ENCODE peak calls at places on chromosomes 5 and 9, in seven cellular contexts. One of them, this sample, is unnamed.

GRCh38 chr9:127923771-127924170 is 6.8 kb downstream of the PIP5KL1 start:
- DNase-seq in SJSA1: peak
- DNase-seq in stomach: no peak
- DNase-seq in naive thymus-derived CD4-positive, alpha-beta T cell: no peak
- DNase-seq in lung: no peak
- DNase-seq in body of pancreas: no peak
- DNase-seq in cardiac muscle cell: peak
- DNase-seq in this sample: peak

GRCh38 chr5:73451218-73452130 is 2.9 kb upstream of the FOXD1 start:
- DNase-seq in SJSA1: peak
- DNase-seq in stomach: peak
- DNase-seq in naive thymus-derived CD4-positive, alpha-beta T cell: peak
- DNase-seq in lung: peak
- DNase-seq in body of pancreas: peak
- DNase-seq in cardiac muscle cell: peak
- DNase-seq in this sample: no peak

GRCh38 chr5:111113678-111114077 is 21.5 kb downstream of the WDR36 start:
- DNase-seq in SJSA1: no peak
- DNase-seq in stomach: no peak
- DNase-seq in naive thymus-derived CD4-positive, alpha-beta T cell: no peak
- DNase-seq in lung: no peak
- DNase-seq in body of pancreas: no peak
- DNase-seq in cardiac muscle cell: no peak
- DNase-seq in this sample: no peak

GRCh38 chr5:37774912-37775483 is 64.8 kb downstream of the GDNF start:
- DNase-seq in SJSA1: no peak
- DNase-seq in stomach: no peak
- DNase-seq in naive thymus-derived CD4-positive, alpha-beta T cell: no peak
- DNase-seq in lung: no peak
- DNase-seq in body of pancreas: no peak
- DNase-seq in cardiac muscle cell: peak
- DNase-seq in this sample: no peak

GRCh38 chr9:110468950-110469349 is 110.6 kb downstream of the SVEP1 start:
- DNase-seq in SJSA1: no peak
- DNase-seq in stomach: no peak
- DNase-seq in naive thymus-derived CD4-positive, alpha-beta T cell: no peak
- DNase-seq in lung: no peak
- DNase-seq in body of pancreas: no peak
- DNase-seq in cardiac muscle cell: no peak
- DNase-seq in this sample: no peak

GRCh38 chr9:1050125-1050895 is at the start of gene DMRT2:
- DNase-seq in SJSA1: no peak
- DNase-seq in stomach: peak
- DNase-seq in naive thymus-derived CD4-positive, alpha-beta T cell: no peak
- DNase-seq in lung: peak
- DNase-seq in body of pancreas: peak
- DNase-seq in cardiac muscle cell: peak
- DNase-seq in this sample: no peak

GRCh38 chr9:121538221-121538620 is 38.6 kb upstream of the GGTA1 start:
- DNase-seq in SJSA1: no peak
- DNase-seq in stomach: no peak
- DNase-seq in naive thymus-derived CD4-positive, alpha-beta T cell: no peak
- DNase-seq in lung: no peak
- DNase-seq in body of pancreas: no peak
- DNase-seq in cardiac muscle cell: no peak
- DNase-seq in this sample: no peak

GRCh38 chr9:96038271-96038670 is 162.8 kb downstream of the ERCC6L2 start:
- DNase-seq in SJSA1: no peak
- DNase-seq in stomach: no peak
- DNase-seq in naive thymus-derived CD4-positive, alpha-beta T cell: no peak
- DNase-seq in lung: no peak
- DNase-seq in body of pancreas: no peak
- DNase-seq in cardiac muscle cell: no peak
- DNase-seq in this sample: no peak

GRCh38 chr5:140322751-140323731 is 20.1 kb upstream of the PFDN1 start:
- DNase-seq in SJSA1: peak
- DNase-seq in stomach: peak
- DNase-seq in naive thymus-derived CD4-positive, alpha-beta T cell: no peak
- DNase-seq in lung: peak
- DNase-seq in body of pancreas: peak
- DNase-seq in cardiac muscle cell: peak
- DNase-seq in this sample: peak

GRCh38 chr9:104872959-104873850 is 54.8 kb downstream of the ABCA1 start:
- DNase-seq in SJSA1: peak
- DNase-seq in stomach: no peak
- DNase-seq in naive thymus-derived CD4-positive, alpha-beta T cell: no peak
- DNase-seq in lung: peak
- DNase-seq in body of pancreas: peak
- DNase-seq in cardiac muscle cell: peak
- DNase-seq in this sample: peak

GRCh38 chr5:145429170-145429569 is 406.0 kb downstream of the PRELID2 start:
- DNase-seq in SJSA1: no peak
- DNase-seq in stomach: no peak
- DNase-seq in naive thymus-derived CD4-positive, alpha-beta T cell: no peak
- DNase-seq in lung: no peak
- DNase-seq in body of pancreas: no peak
- DNase-seq in cardiac muscle cell: no peak
- DNase-seq in this sample: no peak

GRCh38 chr9:129242191-129242953 is 64.3 kb upstream of the IER5L start:
- DNase-seq in SJSA1: no peak
- DNase-seq in stomach: no peak
- DNase-seq in naive thymus-derived CD4-positive, alpha-beta T cell: no peak
- DNase-seq in lung: no peak
- DNase-seq in body of pancreas: no peak
- DNase-seq in cardiac muscle cell: no peak
- DNase-seq in this sample: no peak

GRCh38 chr5:58024151-58024550 is 435.7 kb downstream of the PLK2 start:
- DNase-seq in SJSA1: no peak
- DNase-seq in stomach: no peak
- DNase-seq in naive thymus-derived CD4-positive, alpha-beta T cell: no peak
- DNase-seq in lung: no peak
- DNase-seq in body of pancreas: no peak
- DNase-seq in cardiac muscle cell: no peak
- DNase-seq in this sample: no peak

GRCh38 chr9:89711866-89712265 is 107.1 kb downstream of the GADD45G start:
- DNase-seq in SJSA1: no peak
- DNase-seq in stomach: no peak
- DNase-seq in naive thymus-derived CD4-positive, alpha-beta T cell: no peak
- DNase-seq in lung: no peak
- DNase-seq in body of pancreas: no peak
- DNase-seq in cardiac muscle cell: no peak
- DNase-seq in this sample: no peak

GRCh38 chr5:124649548-124650501 is 96.6 kb downstream of the ZNF608 start:
- DNase-seq in SJSA1: peak
- DNase-seq in stomach: peak
- DNase-seq in naive thymus-derived CD4-positive, alpha-beta T cell: peak
- DNase-seq in lung: peak
- DNase-seq in body of pancreas: peak
- DNase-seq in cardiac muscle cell: peak
- DNase-seq in this sample: peak
- H3K27ac ChIP-seq in SJSA1: peak
- H3K27ac ChIP-seq in stomach: peak
- H3K27ac ChIP-seq in naive thymus-derived CD4-positive, alpha-beta T cell: no peak
- H3K27ac ChIP-seq in lung: peak
- H3K27ac ChIP-seq in body of pancreas: peak
- H3K27ac ChIP-seq in cardiac muscle cell: peak
- H3K27ac ChIP-seq in this sample: peak

GRCh38 chr5:127851964-127852363 is 148.8 kb downstream of the CCDC192 start:
- DNase-seq in SJSA1: no peak
- DNase-seq in stomach: no peak
- DNase-seq in naive thymus-derived CD4-positive, alpha-beta T cell: no peak
- DNase-seq in lung: no peak
- DNase-seq in body of pancreas: no peak
- DNase-seq in cardiac muscle cell: no peak
- DNase-seq in this sample: no peak
- H3K27ac ChIP-seq in SJSA1: no peak
- H3K27ac ChIP-seq in stomach: no peak
- H3K27ac ChIP-seq in naive thymus-derived CD4-positive, alpha-beta T cell: no peak
- H3K27ac ChIP-seq in lung: no peak
- H3K27ac ChIP-seq in body of pancreas: no peak
- H3K27ac ChIP-seq in cardiac muscle cell: no peak
- H3K27ac ChIP-seq in this sample: no peak

DNA sequence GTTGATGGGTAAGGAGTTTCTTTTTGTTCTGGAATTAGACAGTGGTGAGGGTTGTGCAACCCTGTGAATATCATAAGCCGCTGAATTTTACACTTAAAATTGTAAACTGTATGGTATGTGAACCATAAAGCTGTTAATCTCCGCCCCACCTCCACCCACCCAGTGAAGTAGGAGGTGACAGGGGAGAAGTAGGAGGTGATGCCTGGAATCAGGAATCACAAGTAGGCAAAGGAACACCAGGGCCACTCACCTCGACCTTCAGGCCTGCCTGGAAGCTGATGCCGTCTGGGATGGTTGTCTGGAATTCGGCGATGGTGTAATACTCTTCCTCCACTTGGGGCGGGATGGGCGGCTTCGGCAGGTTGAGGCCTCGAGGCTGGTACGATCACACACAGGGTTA is 62.3 kb upstream of the UBTD2 start:
- DNase-seq in SJSA1: no peak
- DNase-seq in stomach: no peak
- DNase-seq in naive thymus-derived CD4-positive, alpha-beta T cell: no peak
- DNase-seq in lung: no peak
- DNase-seq in body of pancreas: no peak
- DNase-seq in cardiac muscle cell: no peak
- DNase-seq in this sample: no peak
- H3K27ac ChIP-seq in SJSA1: no peak
- H3K27ac ChIP-seq in stomach: no peak
- H3K27ac ChIP-seq in naive thymus-derived CD4-positive, alpha-beta T cell: no peak
- H3K27ac ChIP-seq in lung: no peak
- H3K27ac ChIP-seq in body of pancreas: no peak
- H3K27ac ChIP-seq in cardiac muscle cell: no peak
- H3K27ac ChIP-seq in this sample: no peak

GRCh38 chr5:67809589-67809988 is 406.0 kb upstream of the PIK3R1 start:
- DNase-seq in SJSA1: no peak
- DNase-seq in stomach: no peak
- DNase-seq in naive thymus-derived CD4-positive, alpha-beta T cell: no peak
- DNase-seq in lung: no peak
- DNase-seq in body of pancreas: no peak
- DNase-seq in cardiac muscle cell: no peak
- DNase-seq in this sample: no peak
- H3K27ac ChIP-seq in SJSA1: no peak
- H3K27ac ChIP-seq in stomach: no peak
- H3K27ac ChIP-seq in naive thymus-derived CD4-positive, alpha-beta T cell: no peak
- H3K27ac ChIP-seq in lung: peak
- H3K27ac ChIP-seq in body of pancreas: no peak
- H3K27ac ChIP-seq in cardiac muscle cell: no peak
- H3K27ac ChIP-seq in this sample: no peak

This sample was measured in AG04450.